ENCODE peak calls at places on chromosome X, in four cellular contexts. One of them, this sample, is unnamed.

GRCh38 chrX:15465896-15466651 is 27.1 kb downstream of the PIR start:
- DNase-seq in HepG2: no peak
- DNase-seq in K562: peak; percentile 14
- DNase-seq in H1: no peak
- DNase-seq in this sample: no peak

GRCh38 chrX:41507899-41508298 is 60.8 kb downstream of the NYX start:
- DNase-seq in K562: no peak
- DNase-seq in HepG2: no peak
- DNase-seq in H1: no peak
- DNase-seq in this sample: no peak

GRCh38 chrX:69045616-69046345 is 119.5 kb downstream of the PJA1 start:
- DNase-seq in HepG2: no peak
- DNase-seq in K562: no peak
- DNase-seq in H1: no peak
- DNase-seq in this sample: no peak

GRCh38 chrX:47796433-47796906 is 40.2 kb upstream of the ZNF81 start:
- DNase-seq in K562: peak; percentile 54
- DNase-seq in H1: no peak
- DNase-seq in HepG2: no peak
- DNase-seq in this sample: no peak

GRCh38 chrX:31353095-31353494 is 281.3 kb upstream of the FTHL17 start:
- DNase-seq in HepG2: no peak
- DNase-seq in H1: no peak
- DNase-seq in K562: no peak
- DNase-seq in this sample: no peak

GRCh38 chrX:46561931-46562721 is 11.4 kb upstream of the CHST7 start:
- DNase-seq in HepG2: no peak
- DNase-seq in H1: no peak
- DNase-seq in K562: no peak
- DNase-seq in this sample: no peak

GRCh38 chrX:134794692-134795091 is 136.4 kb upstream of the PLAC1 start:
- DNase-seq in K562: no peak
- DNase-seq in HepG2: no peak
- DNase-seq in H1: no peak
- DNase-seq in this sample: no peak

GRCh38 chrX:48703642-48704481 is 7.3 kb downstream of the SUV39H1 start:
- DNase-seq in K562: no peak
- DNase-seq in HepG2: no peak
- DNase-seq in H1: no peak
- DNase-seq in this sample: peak; percentile 4

GRCh38 chrX:128992107-128992971 is 531.0 kb downstream of the SMARCA1 start:
- DNase-seq in H1: no peak
- DNase-seq in K562: peak; percentile 0
- DNase-seq in HepG2: no peak
- DNase-seq in this sample: no peak

GRCh38 chrX:96432647-96433046 is 252.0 kb upstream of the DIAPH2 start:
- DNase-seq in H1: no peak
- DNase-seq in K562: no peak
- DNase-seq in HepG2: no peak
- DNase-seq in this sample: no peak

DNA sequence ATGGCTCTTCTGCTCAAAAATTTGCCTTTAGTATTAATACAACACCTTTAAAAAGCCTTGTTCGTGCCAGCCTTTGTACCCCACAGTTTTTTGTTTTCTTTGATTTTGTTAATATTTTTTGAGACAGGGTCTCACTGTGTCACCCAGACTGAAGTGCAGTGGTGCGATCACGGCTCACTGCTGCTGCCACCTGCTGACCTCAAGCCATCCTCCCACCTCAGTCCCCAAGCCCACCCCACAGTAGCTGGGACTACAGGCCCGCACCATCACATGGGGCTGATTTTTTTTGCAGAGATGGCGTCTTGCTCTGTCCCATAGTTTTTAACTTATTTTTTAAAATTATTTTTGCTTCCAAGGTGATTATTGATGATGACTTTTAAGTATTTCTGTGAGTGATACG is 134.0 kb downstream of the HTR2C start:
- DNase-seq in HepG2: no peak
- DNase-seq in K562: peak; percentile 22
- DNase-seq in H1: no peak
- DNase-seq in this sample: no peak
- TF ChIP-seq HDAC2 in HepG2: no peak
- TF ChIP-seq HDAC2 in K562: no peak
- TF ChIP-seq HDAC2 in H1: no peak
- TF ChIP-seq HDAC2 in this sample: no peak

GRCh38 chrX:4572652-4573051 is 859.2 kb upstream of the PRKX start:
- DNase-seq in H1: no peak
- DNase-seq in HepG2: no peak
- DNase-seq in K562: no peak
- DNase-seq in this sample: no peak
- TF ChIP-seq HDAC2 in H1: no peak
- TF ChIP-seq HDAC2 in HepG2: no peak
- TF ChIP-seq HDAC2 in K562: no peak
- TF ChIP-seq HDAC2 in this sample: no peak

GRCh38 chrX:32995427-32995826 is 215.9 kb downstream of the DMD start:
- DNase-seq in HepG2: no peak
- DNase-seq in K562: no peak
- DNase-seq in H1: no peak
- DNase-seq in this sample: no peak
- TF ChIP-seq HDAC2 in HepG2: no peak
- TF ChIP-seq HDAC2 in K562: no peak
- TF ChIP-seq HDAC2 in H1: no peak
- TF ChIP-seq HDAC2 in this sample: no peak

DNA sequence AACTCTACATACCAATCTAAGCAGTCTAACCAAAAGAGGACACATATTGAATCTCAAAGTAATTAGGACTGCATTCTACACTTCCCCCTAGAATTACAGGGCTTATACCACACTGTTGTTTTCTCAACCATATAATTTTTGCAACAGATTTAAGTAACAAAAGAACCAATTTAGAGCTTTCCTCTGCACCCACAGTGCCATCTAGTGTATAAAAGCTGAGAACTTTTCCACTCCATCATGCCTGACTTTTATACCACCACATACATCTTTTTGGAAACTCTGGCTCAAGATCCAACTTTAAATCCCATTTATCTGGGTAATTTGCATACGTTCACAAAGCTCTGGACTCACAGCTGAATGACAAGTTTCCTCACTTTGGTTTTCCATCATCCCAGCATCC is 99.5 kb downstream of the EFHC2 start:
- DNase-seq in HepG2: no peak
- DNase-seq in H1: no peak
- DNase-seq in K562: peak; percentile 33
- DNase-seq in this sample: peak; percentile 35
- TF ChIP-seq HDAC2 in HepG2: no peak
- TF ChIP-seq HDAC2 in H1: no peak
- TF ChIP-seq HDAC2 in K562: no peak
- TF ChIP-seq HDAC2 in this sample: no peak

GRCh38 chrX:153802513-153803045 is 8.1 kb downstream of the SSR4 start:
- DNase-seq in HepG2: no peak
- DNase-seq in H1: no peak
- DNase-seq in K562: no peak
- DNase-seq in this sample: no peak

GRCh38 chrX:153799326-153799725 is 4.9 kb downstream of the SSR4 start:
- DNase-seq in K562: no peak
- DNase-seq in H1: no peak
- DNase-seq in HepG2: no peak
- DNase-seq in this sample: no peak

GRCh38 chrX:153801646-153802045 is 7.2 kb downstream of the SSR4 start:
- DNase-seq in HepG2: no peak
- DNase-seq in K562: no peak
- DNase-seq in H1: no peak
- DNase-seq in this sample: no peak

GRCh38 chrX:153800746-153801145 is 6.3 kb downstream of the SSR4 start:
- DNase-seq in HepG2: no peak
- DNase-seq in K562: no peak
- DNase-seq in H1: no peak
- DNase-seq in this sample: no peak

DNA sequence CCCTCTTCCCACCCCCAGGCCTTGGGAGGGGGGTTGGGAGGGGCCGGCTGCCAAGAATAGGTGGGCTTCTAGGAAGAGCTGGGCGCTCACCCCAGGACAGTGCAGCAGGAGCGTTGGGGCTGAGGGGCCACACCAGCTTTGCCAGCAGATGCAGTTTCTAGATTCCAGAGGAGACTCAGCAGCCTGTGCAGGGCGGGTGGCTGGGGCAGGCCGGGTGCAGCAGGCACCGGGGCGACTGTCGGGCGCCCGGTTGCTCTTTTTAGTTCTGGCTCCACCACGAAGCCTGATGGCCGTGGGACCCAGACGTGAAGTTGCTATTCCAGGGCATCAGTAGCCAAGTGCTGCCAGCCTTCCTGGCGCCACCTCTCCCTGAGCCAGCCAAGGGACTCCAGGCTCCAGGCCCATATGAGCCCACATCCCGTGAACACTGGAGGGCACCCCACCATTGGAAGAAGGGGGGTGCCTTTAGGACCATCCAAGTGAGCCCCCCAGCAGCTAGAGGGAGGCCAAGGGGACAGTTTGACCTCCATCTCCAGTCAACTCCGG is 5.8 kb downstream of the SSR4 start:
- DNase-seq in K562: no peak
- DNase-seq in HepG2: no peak
- DNase-seq in H1: no peak
- DNase-seq in this sample: no peak
- TF ChIP-seq HDAC2 in K562: no peak
- TF ChIP-seq HDAC2 in HepG2: no peak
- TF ChIP-seq HDAC2 in H1: no peak
- TF ChIP-seq HDAC2 in this sample: no peak

GRCh38 chrX:30141966-30142365 is 73.4 kb upstream of the MAGEB2 start:
- DNase-seq in K562: peak; percentile 55
- DNase-seq in H1: no peak
- DNase-seq in HepG2: peak; percentile 27
- DNase-seq in this sample: peak; percentile 3
- TF ChIP-seq HDAC2 in K562: no peak
- TF ChIP-seq HDAC2 in H1: no peak
- TF ChIP-seq HDAC2 in HepG2: no peak
- TF ChIP-seq HDAC2 in this sample: no peak

DNA sequence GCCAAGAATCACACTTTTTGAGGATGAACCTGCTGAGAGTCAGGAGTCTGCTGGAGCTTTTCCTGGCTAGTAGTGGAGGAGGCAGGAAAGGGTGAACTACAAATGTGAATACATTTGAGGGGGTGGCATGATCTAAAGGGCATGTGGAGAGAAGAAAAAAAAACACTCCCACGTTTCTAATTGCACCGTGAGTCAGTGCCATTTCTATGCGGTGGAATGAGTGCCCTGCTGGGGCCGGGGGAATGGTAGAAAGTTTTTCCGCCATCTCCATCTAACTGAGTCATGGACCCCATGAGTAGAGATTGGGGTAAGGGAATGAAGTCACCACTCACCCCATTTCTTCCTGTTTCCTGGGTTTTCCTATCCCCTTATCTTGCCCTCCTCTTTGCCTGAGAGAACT is 19.8 kb downstream of the BEX3 start:
- DNase-seq in H1: no peak
- DNase-seq in HepG2: no peak
- DNase-seq in K562: no peak
- DNase-seq in this sample: no peak
- TF ChIP-seq HDAC2 in H1: no peak
- TF ChIP-seq HDAC2 in HepG2: no peak
- TF ChIP-seq HDAC2 in K562: no peak
- TF ChIP-seq HDAC2 in this sample: no peak

GRCh38 chrX:22526339-22526738 is 253.6 kb downstream of the CBLL2 start:
- DNase-seq in H1: no peak
- DNase-seq in HepG2: no peak
- DNase-seq in K562: no peak
- DNase-seq in this sample: peak; percentile 4
- TF ChIP-seq HDAC2 in H1: no peak
- TF ChIP-seq HDAC2 in HepG2: no peak
- TF ChIP-seq HDAC2 in K562: no peak
- TF ChIP-seq HDAC2 in this sample: no peak

DNA sequence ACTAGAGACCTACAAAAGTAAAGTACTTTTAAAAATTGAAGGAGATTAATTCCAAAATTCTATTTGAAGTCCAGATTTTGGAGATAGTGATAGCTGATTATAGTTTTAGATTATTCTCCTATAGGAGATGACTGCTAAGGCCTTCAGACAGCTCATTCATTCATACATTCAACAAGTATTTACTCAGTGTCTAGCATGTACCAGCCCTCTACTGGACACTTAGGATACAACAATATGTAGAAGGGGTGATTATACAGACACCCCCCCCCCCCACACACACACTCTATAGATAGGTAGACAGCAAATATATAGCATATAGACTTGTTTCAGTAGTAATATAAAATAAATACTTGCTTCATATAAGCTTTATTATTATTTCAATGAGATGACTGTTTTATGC is 60.4 kb upstream of the TAF9B start:
- DNase-seq in K562: peak; percentile 48
- DNase-seq in HepG2: peak; percentile 31
- DNase-seq in H1: no peak
- DNase-seq in this sample: peak; percentile 36
- TF ChIP-seq HDAC2 in K562: no peak
- TF ChIP-seq HDAC2 in HepG2: no peak
- TF ChIP-seq HDAC2 in H1: no peak
- TF ChIP-seq HDAC2 in this sample: no peak

This sample was measured in A549.